ENCODE peak calls at places on chromosome 20, in four cellular contexts. One of them, this sample, is unnamed.
A peak's percentile ranks its signal among the peaks of the same experiment; 100 is the strongest.

GRCh38 chr20:22723659-22724058 is 139.3 kb upstream of the FOXA2 start:
- DNase-seq in CD8-positive, alpha-beta T cell: no peak
- DNase-seq in IMR-90: no peak
- DNase-seq in endothelial cell of umbilical vein: no peak
- DNase-seq in this sample: no peak

GRCh38 chr20:4729265-4729664 is 7.6 kb downstream of the PRND start:
- DNase-seq in CD8-positive, alpha-beta T cell: no peak
- DNase-seq in IMR-90: no peak
- DNase-seq in endothelial cell of umbilical vein: no peak
- DNase-seq in this sample: peak; percentile 15

GRCh38 chr20:34637245-34638185 is 39.4 kb downstream of the PIGU start:
- DNase-seq in CD8-positive, alpha-beta T cell: no peak
- DNase-seq in IMR-90: peak; percentile 80
- DNase-seq in endothelial cell of umbilical vein: no peak
- DNase-seq in this sample: no peak

GRCh38 chr20:19583532-19584175 is 174.4 kb upstream of the RIN2 start:
- DNase-seq in CD8-positive, alpha-beta T cell: peak; percentile 60
- DNase-seq in IMR-90: peak; percentile 5
- DNase-seq in endothelial cell of umbilical vein: peak; percentile 43
- DNase-seq in this sample: peak; percentile 49

GRCh38 chr20:14622796-14623195 is 285.4 kb upstream of the FLRT3 start:
- DNase-seq in CD8-positive, alpha-beta T cell: no peak
- DNase-seq in IMR-90: peak; percentile 2
- DNase-seq in endothelial cell of umbilical vein: no peak
- DNase-seq in this sample: peak; percentile 5

GRCh38 chr20:25220810-25221591 is 25.5 kb downstream of the ENTPD6 start:
- DNase-seq in CD8-positive, alpha-beta T cell: no peak
- DNase-seq in IMR-90: no peak
- DNase-seq in endothelial cell of umbilical vein: no peak
- DNase-seq in this sample: no peak

GRCh38 chr20:47196091-47197081 is 160.1 kb downstream of the ZMYND8 start:
- DNase-seq in CD8-positive, alpha-beta T cell: peak; percentile 76
- DNase-seq in IMR-90: peak; percentile 60
- DNase-seq in endothelial cell of umbilical vein: peak; percentile 63
- DNase-seq in this sample: peak; percentile 86

GRCh38 chr20:63008541-63009043 is 1.8 kb upstream of the BHLHE23 start:
- DNase-seq in CD8-positive, alpha-beta T cell: no peak
- DNase-seq in IMR-90: no peak
- DNase-seq in endothelial cell of umbilical vein: no peak
- DNase-seq in this sample: no peak

GRCh38 chr20:46872315-46873211 is 22.1 kb upstream of the EYA2 start:
- DNase-seq in CD8-positive, alpha-beta T cell: no peak
- DNase-seq in IMR-90: peak; percentile 72
- DNase-seq in endothelial cell of umbilical vein: no peak
- DNase-seq in this sample: peak; percentile 7

GRCh38 chr20:13744403-13744802 is 40.3 kb downstream of the ESF1 start:
- DNase-seq in CD8-positive, alpha-beta T cell: no peak
- DNase-seq in IMR-90: no peak
- DNase-seq in endothelial cell of umbilical vein: peak; percentile 6
- DNase-seq in this sample: no peak

GRCh38 chr20:38173237-38174156 is 8.4 kb upstream of the TGM2 start:
- DNase-seq in CD8-positive, alpha-beta T cell: no peak
- DNase-seq in IMR-90: peak; percentile 92
- DNase-seq in endothelial cell of umbilical vein: peak; percentile 71
- DNase-seq in this sample: no peak
- TF ChIP-seq CTCF in CD8-positive, alpha-beta T cell: no peak
- TF ChIP-seq CTCF in IMR-90: peak; percentile 15
- TF ChIP-seq CTCF in endothelial cell of umbilical vein: no peak
- TF ChIP-seq CTCF in this sample: no peak

GRCh38 chr20:2801459-2801728 is 967 bp upstream of the CPXM1 start:
- DNase-seq in CD8-positive, alpha-beta T cell: no peak
- DNase-seq in IMR-90: no peak
- DNase-seq in endothelial cell of umbilical vein: no peak
- DNase-seq in this sample: no peak

GRCh38 chr20:2800590-2801458 is at the start of gene CPXM1:
- DNase-seq in CD8-positive, alpha-beta T cell: no peak
- DNase-seq in IMR-90: no peak
- DNase-seq in endothelial cell of umbilical vein: peak; percentile 26
- DNase-seq in this sample: peak; percentile 28

GRCh38 chr20:2799271-2799670 is 1.2 kb downstream of the CPXM1 start:
- DNase-seq in CD8-positive, alpha-beta T cell: no peak
- DNase-seq in IMR-90: no peak
- DNase-seq in endothelial cell of umbilical vein: no peak
- DNase-seq in this sample: no peak

GRCh38 chr20:2798814-2799213 is 1.6 kb downstream of the CPXM1 start:
- DNase-seq in CD8-positive, alpha-beta T cell: no peak
- DNase-seq in IMR-90: peak; percentile 10
- DNase-seq in endothelial cell of umbilical vein: no peak
- DNase-seq in this sample: no peak

DNA sequence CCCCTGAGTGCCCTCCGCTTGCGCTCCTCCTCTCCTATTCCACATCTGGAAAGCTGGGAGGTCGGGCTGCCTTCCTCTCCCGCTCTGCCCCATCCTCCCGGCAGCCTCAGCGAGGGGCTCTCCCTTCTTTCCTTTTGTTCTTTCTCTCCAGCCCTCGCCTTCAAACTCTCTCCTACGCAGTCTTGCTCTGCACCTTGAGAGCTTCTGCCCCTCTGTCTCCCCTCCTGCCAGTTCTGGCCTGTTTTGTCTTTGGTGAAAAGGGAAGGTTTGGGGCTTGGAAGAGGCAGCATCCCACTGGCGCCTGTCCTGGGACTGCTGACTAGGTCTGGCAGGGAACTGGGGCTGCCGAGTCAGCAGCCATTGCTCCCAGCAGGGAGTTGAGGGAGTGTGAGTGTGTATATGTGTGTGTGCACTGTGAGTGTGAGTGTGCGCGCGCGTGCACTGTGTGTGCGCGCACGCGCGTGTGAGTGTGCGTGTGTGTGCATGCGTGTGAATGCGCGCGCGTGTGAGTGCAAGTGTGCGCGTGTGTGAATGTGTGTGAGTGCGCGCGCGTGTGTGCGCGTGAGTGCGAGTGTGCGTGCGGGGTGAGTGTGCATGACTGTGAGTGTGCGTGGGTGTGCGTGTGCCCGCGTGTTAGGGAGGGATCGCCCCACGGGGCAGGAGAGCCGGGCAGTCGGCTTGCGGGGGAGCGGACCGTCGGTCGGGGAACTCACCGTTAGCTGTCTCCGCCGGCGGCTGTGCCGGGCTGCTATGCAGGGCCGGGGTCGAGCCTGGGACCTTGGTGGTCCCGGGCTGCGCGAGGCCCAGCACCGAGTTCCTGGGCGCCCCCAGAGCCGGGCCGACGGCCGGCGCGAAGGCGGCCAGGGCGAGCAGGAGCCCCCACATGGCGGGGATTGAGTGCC is 488 bp downstream of the CPXM1 start:
- DNase-seq in CD8-positive, alpha-beta T cell: no peak
- DNase-seq in IMR-90: peak; percentile 7
- DNase-seq in endothelial cell of umbilical vein: peak; percentile 11
- DNase-seq in this sample: no peak
- H3K4me3 ChIP-seq in CD8-positive, alpha-beta T cell: peak overlapping the region; percentile 74
- H3K4me3 ChIP-seq in IMR-90: peak overlapping the region; percentile 25
- H3K4me3 ChIP-seq in endothelial cell of umbilical vein: no peak overlapping the region
- H3K4me3 ChIP-seq in this sample: no peak overlapping the region

GRCh38 chr20:52256465-52256864 is 64.9 kb upstream of the ZFP64 start:
- DNase-seq in CD8-positive, alpha-beta T cell: no peak
- DNase-seq in IMR-90: no peak
- DNase-seq in endothelial cell of umbilical vein: no peak
- DNase-seq in this sample: no peak
- TF ChIP-seq CTCF in CD8-positive, alpha-beta T cell: no peak
- TF ChIP-seq CTCF in IMR-90: no peak
- TF ChIP-seq CTCF in endothelial cell of umbilical vein: no peak
- TF ChIP-seq CTCF in this sample: no peak

DNA sequence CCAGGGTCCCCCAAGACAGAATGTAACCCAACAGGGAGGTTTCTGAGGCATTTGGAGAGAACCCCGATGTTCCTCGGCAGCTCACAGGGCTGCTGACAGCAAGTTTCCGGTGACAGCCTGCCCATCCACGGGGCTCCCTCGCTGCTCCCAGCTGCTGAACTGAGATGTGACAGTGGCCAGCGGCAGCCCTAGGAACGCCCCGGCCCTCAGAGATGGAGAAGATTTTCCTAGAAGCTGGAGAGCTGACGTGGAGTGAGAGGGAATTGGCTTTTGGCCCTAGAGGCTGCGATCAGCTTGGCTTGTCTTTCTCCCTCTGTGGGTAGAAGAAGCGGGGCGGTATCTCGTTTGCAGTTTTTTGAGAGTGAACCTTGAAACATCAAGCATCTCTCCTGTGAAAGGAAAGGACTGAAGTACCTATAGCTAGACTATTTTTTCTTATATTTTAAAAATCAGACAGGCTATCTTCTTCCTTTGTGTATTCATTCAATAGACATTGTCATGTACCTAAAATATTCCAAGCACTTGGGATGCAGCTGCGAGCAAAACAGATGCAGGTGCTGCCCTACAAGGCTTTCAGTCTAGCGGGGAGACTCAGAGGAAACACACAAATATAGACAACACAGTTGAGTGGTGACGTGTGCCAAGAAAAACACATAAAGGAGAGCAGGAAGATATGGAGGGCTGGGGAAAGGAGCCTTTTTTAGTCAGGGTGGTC is 28.4 kb upstream of the NFATC2 start:
- DNase-seq in CD8-positive, alpha-beta T cell: no peak
- DNase-seq in IMR-90: peak; percentile 17
- DNase-seq in endothelial cell of umbilical vein: peak; percentile 54
- DNase-seq in this sample: no peak
- H3K4me3 ChIP-seq in CD8-positive, alpha-beta T cell: no peak overlapping the region
- H3K4me3 ChIP-seq in IMR-90: no peak overlapping the region
- H3K4me3 ChIP-seq in endothelial cell of umbilical vein: no peak overlapping the region
- H3K4me3 ChIP-seq in this sample: no peak overlapping the region

GRCh38 chr20:208937-209566 is 18.0 kb upstream of the DEFB129 start:
- DNase-seq in CD8-positive, alpha-beta T cell: no peak
- DNase-seq in IMR-90: peak; percentile 79
- DNase-seq in endothelial cell of umbilical vein: peak; percentile 66
- DNase-seq in this sample: peak; percentile 58
- TF ChIP-seq CTCF in CD8-positive, alpha-beta T cell: peak; percentile 55
- TF ChIP-seq CTCF in IMR-90: peak; percentile 70
- TF ChIP-seq CTCF in endothelial cell of umbilical vein: peak; percentile 50
- TF ChIP-seq CTCF in this sample: peak; percentile 67

DNA sequence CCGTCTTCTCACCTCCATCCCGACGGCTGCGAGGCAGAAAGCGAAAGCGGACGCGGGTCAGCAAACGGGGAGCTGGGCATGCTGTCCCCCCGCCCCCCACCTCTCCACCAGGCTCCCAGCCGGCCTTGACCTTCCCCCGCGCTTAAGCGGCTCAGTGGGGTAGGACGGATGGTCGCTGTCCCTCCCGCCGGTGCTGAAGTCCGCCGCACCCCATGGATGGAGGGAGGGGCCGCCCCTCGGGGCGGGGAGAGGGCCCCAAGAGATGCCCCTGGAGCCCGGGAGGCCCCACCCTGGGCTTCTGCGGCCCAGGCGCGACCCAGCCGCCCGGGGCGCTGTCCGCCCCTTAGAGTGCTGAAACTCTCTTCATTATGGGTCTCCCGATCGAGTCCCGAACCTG is at the start of gene KCNB1:
- DNase-seq in CD8-positive, alpha-beta T cell: peak; percentile 48
- DNase-seq in IMR-90: peak; percentile 21
- DNase-seq in endothelial cell of umbilical vein: peak; percentile 23
- DNase-seq in this sample: peak; percentile 6
- H3K4me3 ChIP-seq in CD8-positive, alpha-beta T cell: no peak within 1 kb of the TSS
- H3K4me3 ChIP-seq in IMR-90: no peak within 1 kb of the TSS
- H3K4me3 ChIP-seq in endothelial cell of umbilical vein: no peak within 1 kb of the TSS
- H3K4me3 ChIP-seq in this sample: no peak within 1 kb of the TSS

DNA sequence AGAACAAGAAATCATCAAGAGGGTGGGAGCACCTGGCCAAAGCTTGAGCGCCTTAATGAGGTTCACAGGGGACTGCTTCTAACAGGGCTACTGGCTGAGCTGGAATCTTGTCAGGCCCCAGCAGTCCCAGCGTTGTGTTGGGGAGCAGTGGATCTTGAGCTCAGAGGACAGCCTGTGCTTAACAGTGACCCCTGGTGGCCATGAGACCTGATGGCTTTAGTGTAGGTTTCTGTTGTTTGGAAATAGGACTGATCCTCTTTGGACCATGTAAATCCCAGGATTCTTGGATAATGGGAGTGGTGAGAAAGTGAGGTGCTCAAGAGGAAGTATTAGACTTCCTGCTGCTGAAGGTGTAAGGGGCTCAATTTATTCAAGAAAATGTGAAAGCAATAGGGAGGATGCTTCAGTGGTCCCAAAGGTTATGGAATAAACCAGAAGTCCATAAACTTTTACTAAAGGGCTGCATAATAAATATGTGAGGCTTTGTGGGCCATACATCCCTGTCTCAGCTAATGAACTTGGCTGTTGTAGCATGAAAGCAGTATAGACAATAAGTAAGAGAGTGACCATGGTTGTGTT is 216.2 kb downstream of the NFATC2 start:
- DNase-seq in CD8-positive, alpha-beta T cell: peak; percentile 65
- DNase-seq in IMR-90: peak; percentile 76
- DNase-seq in endothelial cell of umbilical vein: peak; percentile 39
- DNase-seq in this sample: peak; percentile 10
- TF ChIP-seq CTCF in CD8-positive, alpha-beta T cell: no peak
- TF ChIP-seq CTCF in IMR-90: peak; percentile 63
- TF ChIP-seq CTCF in endothelial cell of umbilical vein: peak; percentile 80
- TF ChIP-seq CTCF in this sample: peak; percentile 36